ENCODE peak calls at places on chromosomes 11 and 22, in five cellular contexts. R, E, L, C and F are unnamed samples.

GRCh38 chr11:12473366-12473765 is 96.0 kb downstream of the PARVA start:
- DNase-seq in R (no peak), E (no peak), L (no peak), C (no peak), F (no peak)

GRCh38 chr11:10400856-10401255 is 54.2 kb upstream of the AMPD3 start:
- DNase-seq in R (no peak), E (no peak), L (no peak), C (no peak), F (no peak)

GRCh38 chr11:9639099-9639498 is 24.8 kb upstream of the SWAP70 start:
- DNase-seq in R (no peak), E (peak; percentile 70), L (no peak), C (peak; percentile 68), F (no peak)

GRCh38 chr22:50604623-50605348 is 4.2 kb downstream of the MAPK8IP2 start:
- DNase-seq in R (no peak), E (no peak), L (no peak), C (no peak), F (no peak)

GRCh38 chr11:19696073-19696472 is 16.6 kb upstream of the NAV2 start:
- DNase-seq in R (no peak), E (no peak), L (no peak), C (no peak), F (no peak)

GRCh38 chr11:8239536-8240228 is 24.0 kb downstream of the LMO1 start:
- DNase-seq in R (no peak), E (no peak), L (no peak), C (no peak), F (no peak)

GRCh38 chr11:87137711-87138110 is 100.0 kb downstream of the TMEM135 start:
- DNase-seq in R (no peak), E (no peak), L (no peak), C (no peak), F (no peak)

GRCh38 chr11:20634781-20635180 is 34.6 kb upstream of the NELL1 start:
- DNase-seq in R (no peak), E (no peak), L (no peak), C (no peak), F (no peak)

GRCh38 chr11:45322891-45323597 is 36.9 kb upstream of the SYT13 start:
- DNase-seq in R (no peak), E (peak; percentile 55), L (no peak), C (no peak), F (peak; percentile 64)

GRCh38 chr11:119788096-119788883 is 59.3 kb upstream of the NECTIN1 start:
- DNase-seq in R (no peak), E (no peak), L (no peak), C (no peak), F (no peak)

GRCh38 chr22:27032121-27032761 is 374.9 kb downstream of the MIAT start:
- DNase-seq in R (no peak), E (peak; percentile 79), L (peak; percentile 82), C (no peak), F (no peak)

GRCh38 chr11:120184946-120185677 is 25.7 kb upstream of the OAF start:
- DNase-seq in R (no peak), E (peak; percentile 67), L (no peak), C (peak; percentile 80), F (no peak)

GRCh38 chr11:111631666-111632039 is 29.4 kb downstream of the SIK2 start:
- DNase-seq in R (no peak), E (no peak), L (no peak), C (no peak), F (no peak)

GRCh38 chr11:63445720-63446119 is 45.2 kb downstream of the PLAAT5 start:
- DNase-seq in R (no peak), E (no peak), L (no peak), C (no peak), F (no peak)

GRCh38 chr11:16280256-16280682 is 76.1 kb downstream of the SOX6 start:
- DNase-seq in R (peak; percentile 30), E (no peak), L (no peak), C (no peak), F (no peak)

GRCh38 chr22:45212992-45213751 is 27.5 kb downstream of the KIAA0930 start:
- DNase-seq in R (no peak), E (peak; percentile 85), L (no peak), C (peak; percentile 42), F (no peak)

GRCh38 chr22:23386822-23387580 is 193.1 kb downstream of the IGLL1 start:
- DNase-seq in R (no peak), E (peak; percentile 49), L (no peak), C (no peak), F (no peak)

GRCh38 chr11:63897459-63898156 is 19.4 kb downstream of the RCOR2 start:
- DNase-seq in R (no peak), E (no peak), L (no peak), C (no peak), F (no peak)

GRCh38 chr11:75103380-75104026 is 6.8 kb upstream of the OR2AT4 start:
- DNase-seq in R (no peak), E (no peak), L (no peak), C (no peak), F (no peak)

GRCh38 chr11:73779084-73779902 is 8.4 kb upstream of the MRPL48 start:
- DNase-seq in R (peak; percentile 99), E (peak; percentile 99), L (peak; percentile 99), C (peak; percentile 98), F (peak; percentile 99)

GRCh38 chr22:41488076-41488475 is 19.2 kb downstream of the ACO2 start:
- DNase-seq in R (no peak), E (no peak), L (no peak), C (no peak), F (no peak)

GRCh38 chr11:85826096-85826855 is 15.3 kb upstream of the SYTL2 start:
- DNase-seq in R (peak; percentile 58), E (no peak), L (peak; percentile 54), C (peak; percentile 57), F (no peak)

GRCh38 chr11:128630367-128631230 is 43.2 kb upstream of the ETS1 start:
- DNase-seq in R (peak; percentile 70), E (peak; percentile 92), L (peak; percentile 78), C (peak; percentile 89), F (peak; percentile 94)

GRCh38 chr22:28788601-28789000 is 11.8 kb downstream of the XBP1 start:
- DNase-seq in R (no peak), E (no peak), L (no peak), C (no peak), F (no peak)

GRCh38 chr11:105639527-105639926 is 29.7 kb downstream of the GRIA4 start:
- DNase-seq in R (no peak), E (no peak), L (no peak), C (no peak), F (no peak)

GRCh38 chr11:102850973-102851745 is 7.8 kb upstream of the MMP3 start:
- DNase-seq in R (peak; percentile 9), E (no peak), L (no peak), C (no peak), F (no peak)

GRCh38 chr11:68413591-68413999 is 47.0 kb upstream of the PPP6R3 start:
- DNase-seq in R (no peak), E (no peak), L (no peak), C (no peak), F (no peak)

GRCh38 chr11:27735281-27735680 is 35.0 kb upstream of the BDNF start:
- DNase-seq in R (no peak), E (no peak), L (no peak), C (no peak), F (no peak)

GRCh38 chr22:49734390-49734789 is 93.3 kb downstream of the BRD1 start:
- DNase-seq in R (no peak), E (peak; percentile 37), L (no peak), C (no peak), F (peak; percentile 57)

DNA sequence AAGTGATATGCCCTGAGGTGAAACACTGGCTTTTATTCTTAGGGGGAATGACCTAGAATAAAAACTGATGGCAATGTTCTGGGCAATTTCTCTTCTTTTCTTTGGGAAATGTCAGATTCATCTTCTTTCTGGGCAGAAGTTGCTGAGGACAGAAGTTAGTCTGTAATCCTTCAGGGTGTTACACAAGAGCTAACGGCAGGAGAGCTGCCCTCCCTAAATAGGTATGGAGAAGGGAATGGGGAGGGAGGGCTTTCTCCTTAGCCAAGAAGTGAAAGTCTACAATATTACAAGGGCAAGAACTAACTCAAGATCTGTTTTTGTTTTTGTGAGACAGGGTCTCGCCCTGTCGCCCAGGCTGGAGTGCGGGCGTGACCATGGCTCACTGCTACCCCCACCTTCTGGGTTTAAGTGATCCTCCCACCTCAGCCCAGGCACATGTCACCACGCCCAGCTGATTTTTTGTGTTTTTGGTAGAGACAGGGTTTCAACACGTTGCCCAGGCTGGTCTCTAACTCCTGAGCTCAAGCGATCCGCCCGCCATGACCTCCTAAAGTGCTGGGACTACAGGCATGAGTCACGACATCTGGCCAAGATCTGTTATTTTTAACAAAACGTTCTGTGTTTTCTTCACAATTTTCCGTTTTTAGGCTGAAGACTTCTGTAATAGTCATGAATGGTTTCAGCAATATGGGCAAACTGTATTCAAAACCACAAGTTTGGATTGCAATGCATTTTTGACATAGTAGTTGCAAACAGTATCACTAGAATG is 7.2 kb downstream of the PIWIL4 start:
- DNase-seq in R (no peak), E (no peak), L (no peak), C (peak; percentile 18), F (no peak)
- TF ChIP-seq CTCF in R (no peak), E (no peak), L (no peak), C (no peak), F (no peak)

GRCh38 chr22:38260760-38261477 is 11.9 kb downstream of the TMEM184B start:
- DNase-seq in R (no peak), E (no peak), L (no peak), C (no peak), F (no peak)
- TF ChIP-seq CTCF in R (no peak), E (no peak), L (no peak), C (no peak), F (no peak)

GRCh38 chr22:38513063-38513462 is 7.0 kb upstream of the DDX17 start:
- DNase-seq in R (no peak), E (no peak), L (peak; percentile 80), C (no peak), F (no peak)
- TF ChIP-seq CTCF in R (no peak), E (no peak), L (peak; percentile 63), C (no peak), F (no peak)

GRCh38 chr22:46986788-46987187 is 224.3 kb downstream of the TBC1D22A start:
- DNase-seq in R (no peak), E (no peak), L (no peak), C (no peak), F (peak; percentile 77)

GRCh38 chr22:46985507-46985882 is 223.0 kb downstream of the TBC1D22A start:
- DNase-seq in R (no peak), E (no peak), L (no peak), C (no peak), F (no peak)

GRCh38 chr22:46983046-46983445 is 220.6 kb downstream of the TBC1D22A start:
- DNase-seq in R (no peak), E (no peak), L (no peak), C (no peak), F (no peak)

GRCh38 chr22:46982635-46983034 is 220.2 kb downstream of the TBC1D22A start:
- DNase-seq in R (no peak), E (no peak), L (no peak), C (no peak), F (no peak)

GRCh38 chr22:46984751-46985506 is 222.5 kb downstream of the TBC1D22A start:
- DNase-seq in R (no peak), E (no peak), L (no peak), C (no peak), F (no peak)
- TF ChIP-seq CTCF in R (no peak), E (no peak), L (no peak), C (no peak), F (no peak)

GRCh38 chr22:24559471-24559870 is 3.7 kb downstream of the SNRPD3 start:
- DNase-seq in R (no peak), E (no peak), L (no peak), C (no peak), F (no peak)
- TF ChIP-seq CTCF in R (no peak), E (no peak), L (no peak), C (no peak), F (no peak)